ENCODE peak calls at places on chromosomes 2 and 18, in six cellular contexts. J is GM12878, U is HEK293T, Z is WTC11, L is HCT116, D is HepG2. S is an unnamed sample.

GRCh38 chr18:75201936-75202335 is 7.0 kb downstream of the PTGR3 start:
- DNase-seq in Z (no peak), D (no peak), U (no peak), L (no peak), J (no peak), S (no peak)

GRCh38 chr2:115400940-115401339 is 958.5 kb downstream of the DPP10 start:
- DNase-seq in J (no peak), U (no peak), Z (no peak), L (no peak), D (no peak), S (no peak)

GRCh38 chr2:99756059-99756458 is 266.2 kb upstream of the REV1 start:
- DNase-seq in J (no peak), U (no peak), Z (no peak), D (no peak), L (no peak), S (no peak)

GRCh38 chr2:207115715-207116364 is 49.9 kb downstream of the KLF7 start:
- DNase-seq in J (no peak), D (no peak), U (no peak), L (no peak), Z (no peak), S (no peak)

GRCh38 chr2:86225581-86225980 is 26.3 kb downstream of the MRPL35 start:
- DNase-seq in D (no peak), J (peak), Z (no peak), U (no peak), L (no peak), S (no peak)

GRCh38 chr2:177495945-177496344 is 103.4 kb downstream of the AGPS start:
- DNase-seq in U (no peak), Z (no peak), J (no peak), D (no peak), L (no peak), S (no peak)

GRCh38 chr18:9539283-9539682 is 64.0 kb downstream of the RALBP1 start:
- DNase-seq in D (no peak), J (no peak), U (no peak), Z (no peak), L (no peak), S (no peak)

GRCh38 chr18:57705861-57706590 is 84.4 kb upstream of the NARS1 start:
- DNase-seq in J (no peak), U (no peak), Z (no peak), L (no peak), D (no peak), S (no peak)

GRCh38 chr2:241701405-241702154 is at the start of gene ING5:
- DNase-seq in L (peak), Z (peak), U (peak), J (peak), D (peak), S (peak)

GRCh38 chr2:27092696-27093429 is 6.3 kb downstream of the KHK start:
- DNase-seq in J (no peak), L (no peak), D (peak), Z (no peak), U (no peak), S (no peak)

GRCh38 chr18:61676763-61677434 is 215.9 kb downstream of the RNF152 start:
- DNase-seq in Z (no peak), J (no peak), D (no peak), L (no peak), U (no peak), S (no peak)

GRCh38 chr2:28621172-28622100 is 125.6 kb downstream of the PLB1 start:
- DNase-seq in D (peak), L (peak), J (no peak), Z (peak), U (peak), S (peak)

GRCh38 chr2:63639344-63639743 is 50.6 kb downstream of the MDH1 start:
- DNase-seq in L (no peak), J (no peak), U (no peak), Z (no peak), D (no peak), S (no peak)

GRCh38 chr2:105746177-105747080 is 1.7 kb downstream of the NCK2 start:
- DNase-seq in U (no peak), D (peak), J (peak), L (no peak), Z (peak), S (peak)

GRCh38 chr18:13572148-13572547 is 154.2 kb downstream of the FAM210A start:
- DNase-seq in Z (no peak), L (no peak), D (no peak), U (no peak), J (no peak), S (no peak)

GRCh38 chr18:8721716-8722115 is 16.4 kb downstream of the MTCL1 start:
- DNase-seq in J (no peak), U (no peak), L (peak), D (peak), Z (no peak), S (no peak)

GRCh38 chr2:137525644-137526190 is 438.6 kb upstream of the HNMT start:
- DNase-seq in D (no peak), Z (no peak), L (no peak), U (no peak), J (no peak), S (no peak)

GRCh38 chr2:142722569-142722968 is 154.9 kb upstream of the KYNU start:
- DNase-seq in Z (no peak), D (no peak), U (no peak), J (no peak), L (no peak), S (no peak)

GRCh38 chr2:17557596-17557995 is 17.1 kb downstream of the VSNL1 start:
- DNase-seq in Z (no peak), U (no peak), L (no peak), D (peak), J (no peak), S (no peak)

GRCh38 chr18:60082790-60083189 is 183.0 kb downstream of the PMAIP1 start:
- DNase-seq in J (no peak), U (no peak), L (no peak), D (no peak), Z (no peak), S (no peak)

GRCh38 chr2:242030226-242030575 is 160.7 kb downstream of the RTP5 start:
- DNase-seq in D (no peak), L (no peak), J (no peak), U (no peak), Z (no peak), S (peak)

GRCh38 chr2:3117650-3118216 is 259.9 kb downstream of the EIPR1 start:
- DNase-seq in Z (no peak), L (no peak), D (no peak), J (no peak), U (no peak), S (peak)

GRCh38 chr2:191618046-191618788 is 59.7 kb upstream of the NABP1 start:
- DNase-seq in D (no peak), Z (no peak), U (no peak), J (no peak), L (no peak), S (no peak)

GRCh38 chr2:191617589-191617988 is 60.3 kb upstream of the NABP1 start:
- DNase-seq in L (no peak), D (no peak), Z (no peak), U (no peak), J (peak), S (no peak)

GRCh38 chr2:191618789-191619185 is 59.1 kb upstream of the NABP1 start:
- DNase-seq in Z (no peak), L (no peak), U (no peak), D (no peak), J (no peak), S (no peak)

GRCh38 chr2:191622374-191623320 is 55.3 kb upstream of the NABP1 start:
- DNase-seq in Z (no peak), U (no peak), D (no peak), L (no peak), J (no peak), S (no peak)

DNA sequence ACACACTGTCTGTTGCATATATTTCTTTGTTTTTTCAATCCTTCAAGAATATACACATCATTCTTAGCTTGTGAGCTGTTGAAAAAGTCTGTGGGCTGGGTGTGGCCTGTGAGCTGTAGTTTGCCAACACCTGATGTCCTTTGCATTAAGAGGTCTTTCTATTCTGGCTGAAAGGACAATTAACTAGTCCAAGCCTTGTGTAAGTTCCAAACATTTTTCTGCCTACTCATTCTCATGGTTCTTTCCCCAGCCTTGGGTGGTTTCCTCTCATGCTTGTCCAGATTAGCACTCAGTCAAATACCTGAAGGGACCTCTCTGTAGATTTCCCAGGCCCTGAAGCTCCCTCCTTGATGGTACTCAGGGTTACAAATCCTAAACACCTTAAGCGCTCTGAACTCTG is 57.8 kb upstream of the NABP1 start:
- DNase-seq in L (no peak), J (no peak), D (no peak), Z (no peak), U (no peak), S (no peak)
- TF ChIP-seq SP1 in L (no peak), J (no peak), D (no peak), Z (no peak), U (no peak), S (no peak)

GRCh38 chr2:217402622-217403383 is 542.9 kb upstream of the TNP1 start:
- DNase-seq in L (no peak), D (no peak), U (peak), J (no peak), Z (no peak), S (no peak)
- TF ChIP-seq SP1 in L (no peak), D (no peak), U (no peak), J (no peak), Z (no peak), S (no peak)

GRCh38 chr18:55152801-55153200 is 193.5 kb upstream of the CCDC68 start:
- DNase-seq in U (no peak), D (no peak), Z (no peak), J (no peak), L (no peak), S (no peak)
- TF ChIP-seq SP1 in U (no peak), D (no peak), Z (no peak), J (no peak), L (no peak), S (no peak)

GRCh38 chr2:10159486-10160160 is 37.1 kb downstream of the RRM2 start:
- DNase-seq in Z (no peak), J (no peak), D (no peak), L (no peak), U (no peak), S (no peak)

GRCh38 chr2:10159086-10159485 is 36.5 kb downstream of the RRM2 start:
- DNase-seq in U (no peak), L (no peak), Z (no peak), D (no peak), J (no peak), S (no peak)

GRCh38 chr2:10157293-10157692 is 34.8 kb downstream of the RRM2 start:
- DNase-seq in J (no peak), U (no peak), D (no peak), L (no peak), Z (no peak), S (no peak)

GRCh38 chr2:10160226-10160955 is 37.9 kb downstream of the RRM2 start:
- DNase-seq in D (no peak), Z (no peak), L (no peak), J (no peak), U (no peak), S (no peak)

DNA sequence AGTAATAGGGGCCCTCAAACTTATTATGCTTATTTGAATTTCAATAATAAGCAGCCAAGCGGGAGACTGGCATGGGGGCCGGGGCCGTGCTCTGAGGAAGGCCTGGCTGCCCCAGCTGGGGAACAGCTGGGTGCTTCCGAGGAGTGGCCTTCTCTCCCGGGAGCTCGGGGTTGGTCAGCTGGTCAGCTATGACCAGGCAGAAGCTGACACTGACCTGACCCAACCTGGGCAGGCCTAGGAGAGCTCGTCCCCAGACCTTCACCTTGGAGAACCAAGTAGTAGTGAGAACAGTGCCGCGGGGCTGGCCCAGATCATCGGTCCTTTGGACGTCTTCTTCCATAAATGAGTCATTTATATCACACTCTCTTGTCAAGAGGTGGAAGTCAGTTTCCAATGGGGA is 36.1 kb downstream of the RRM2 start:
- DNase-seq in L (no peak), Z (no peak), U (no peak), D (no peak), J (no peak), S (no peak)
- TF ChIP-seq SP1 in L (no peak), Z (no peak), U (no peak), D (no peak), J (no peak), S (no peak)

GRCh38 chr2:1231664-1232063 is 181.6 kb upstream of the TPO start:
- DNase-seq in Z (no peak), U (no peak), L (no peak), J (no peak), D (peak), S (no peak)

GRCh38 chr2:1236596-1236995 is 176.7 kb upstream of the TPO start:
- DNase-seq in Z (no peak), D (no peak), U (no peak), L (no peak), J (no peak), S (no peak)

GRCh38 chr2:1230155-1230893 is 182.9 kb upstream of the TPO start:
- DNase-seq in J (no peak), Z (no peak), U (no peak), D (no peak), L (no peak), S (no peak)

GRCh38 chr2:1234731-1235308 is 178.4 kb upstream of the TPO start:
- DNase-seq in U (no peak), D (no peak), J (no peak), Z (no peak), L (no peak), S (no peak)

DNA sequence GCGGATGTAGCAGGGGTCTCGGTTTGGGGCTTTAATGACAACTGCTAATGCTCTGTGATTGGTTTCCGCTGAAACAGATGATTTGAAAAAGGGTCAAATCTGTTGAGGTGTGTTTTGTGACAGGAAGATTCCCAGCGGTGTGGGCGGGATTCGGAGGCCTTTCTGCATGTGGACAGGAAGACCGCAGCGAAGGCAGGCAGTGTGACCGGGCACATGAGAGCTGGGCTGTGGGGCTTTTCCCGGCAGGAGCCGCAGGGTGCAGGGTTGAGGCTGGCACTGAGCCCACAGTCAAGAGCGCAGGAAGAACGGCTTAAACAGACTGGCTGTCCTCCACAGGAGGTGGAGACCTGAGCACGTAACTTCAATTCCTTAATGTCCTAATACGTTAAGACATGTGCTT is 180.0 kb upstream of the TPO start:
- DNase-seq in L (no peak), Z (no peak), D (no peak), J (no peak), U (no peak), S (no peak)
- TF ChIP-seq SP1 in L (no peak), Z (no peak), D (no peak), J (no peak), U (no peak), S (no peak)

DNA sequence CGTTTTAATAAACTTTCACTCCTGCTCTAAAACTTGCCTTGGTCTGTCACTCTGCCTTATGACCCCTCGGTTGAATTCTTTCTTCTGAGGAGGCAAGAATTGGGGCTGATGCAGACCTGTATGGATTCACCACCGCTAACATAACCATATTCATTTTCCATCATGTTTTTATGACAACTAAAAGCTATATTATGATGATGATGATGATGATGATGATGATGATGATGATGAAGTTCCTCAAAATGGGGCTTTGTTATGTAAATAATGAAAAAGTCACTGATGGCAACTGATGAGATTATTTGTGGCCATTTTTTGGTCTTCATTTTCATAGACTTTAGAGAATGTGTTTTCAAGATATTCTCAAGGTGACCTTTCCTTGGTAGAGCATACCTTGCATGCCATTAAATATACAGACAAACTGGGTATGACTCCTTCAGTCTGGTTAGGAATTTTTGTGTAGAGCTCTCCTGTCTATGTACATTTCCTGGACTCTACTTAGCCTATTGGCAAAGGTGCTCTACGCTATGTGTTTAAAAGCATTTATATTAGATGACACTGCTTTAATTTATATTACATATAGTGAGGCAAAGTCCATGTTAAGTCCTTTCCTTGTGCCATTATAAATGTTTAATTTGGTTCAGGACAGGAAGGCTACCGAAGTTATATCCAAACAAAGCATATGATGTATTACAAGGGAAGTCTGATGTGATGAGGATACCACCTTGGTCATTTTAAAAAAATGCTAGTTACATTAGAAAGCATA is 117.6 kb upstream of the RAB27B start:
- DNase-seq in D (no peak), L (no peak), U (no peak), Z (no peak), J (no peak), S (no peak)
- TF ChIP-seq SP1 in D (no peak), L (no peak), U (no peak), Z (no peak), J (no peak), S (no peak)

DNA sequence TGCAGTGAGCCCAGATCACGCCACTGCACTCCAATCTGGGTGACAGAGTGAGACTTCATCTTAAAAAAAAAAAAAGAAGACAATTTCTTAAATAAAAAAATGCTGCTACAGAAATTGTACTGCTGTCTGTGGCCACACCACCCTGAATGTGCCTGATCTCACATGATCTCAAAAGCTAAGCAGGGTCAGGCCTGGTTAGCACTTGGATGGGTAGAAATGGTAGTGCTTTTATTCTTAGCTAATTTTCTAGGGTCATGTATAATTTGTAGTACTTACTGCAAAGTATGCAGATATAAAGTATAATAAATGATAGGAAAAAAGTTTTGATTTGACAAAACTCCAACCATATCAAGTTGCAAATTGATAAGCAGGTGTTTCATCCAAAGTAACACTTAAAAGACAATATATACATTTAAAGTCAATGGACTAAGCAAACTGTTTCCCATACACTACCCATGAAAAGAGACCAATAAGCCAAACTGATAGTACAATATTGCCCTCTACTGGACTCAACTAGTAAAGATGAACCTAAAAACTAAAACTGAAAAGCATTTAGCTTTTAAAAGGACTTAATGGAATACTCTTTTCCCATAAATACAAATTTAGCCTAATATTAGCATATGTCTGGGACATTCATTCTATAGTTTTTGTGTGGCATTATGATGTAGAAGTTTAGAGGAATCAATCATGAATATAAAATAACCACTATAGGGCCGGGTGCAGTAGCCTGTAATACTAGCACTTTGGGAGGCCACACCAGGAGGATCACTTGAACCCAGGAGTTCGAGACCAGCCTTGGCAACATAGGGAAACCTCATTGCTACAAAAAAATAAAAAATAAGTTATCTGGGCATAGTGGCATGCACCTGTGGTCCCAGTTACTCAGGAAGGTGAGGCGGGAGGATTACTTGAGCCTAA is 18.6 kb upstream of the PEX13 start:
- DNase-seq in U (peak), L (no peak), D (peak), Z (no peak), J (no peak), S (no peak)
- TF ChIP-seq SP1 in U (no peak), L (no peak), D (no peak), Z (no peak), J (no peak), S (no peak)

GRCh38 chr18:27808678-27809077 is 368.3 kb downstream of the CDH2 start:
- DNase-seq in D (no peak), Z (no peak), U (no peak), L (no peak), J (no peak), S (no peak)
- TF ChIP-seq SP1 in D (no peak), Z (no peak), U (no peak), L (no peak), J (no peak), S (no peak)

GRCh38 chr2:123688504-123688903 is 336.6 kb upstream of the CNTNAP5 start:
- DNase-seq in D (no peak), Z (no peak), L (no peak), J (no peak), U (no peak), S (no peak)
- TF ChIP-seq SP1 in D (no peak), Z (no peak), L (no peak), J (no peak), U (no peak), S (no peak)

S was measured in H1.